ENCODE peak calls at places on chromosomes 3 and 15, in four cellular contexts. K, S, A and P are unnamed samples.

GRCh38 chr15:61755461-61755860 is 304.8 kb downstream of the VPS13C start:
- DNase-seq in K (no peak), S (no peak), A (no peak), P (no peak)

GRCh38 chr3:98733055-98733777 is 29.9 kb upstream of the ST3GAL6 start:
- DNase-seq in K (peak), S (no peak), A (no peak), P (peak)

GRCh38 chr3:61985020-61985419 is 388.3 kb downstream of the FEZF2 start:
- DNase-seq in K (peak), S (peak), A (peak), P (no peak)

GRCh38 chr15:89783111-89783860 is 7.2 kb downstream of the MESP2 start:
- DNase-seq in K (no peak), S (no peak), A (peak), P (no peak)

GRCh38 chr3:136120373-136121348 is 75.5 kb downstream of the MSL2 start:
- DNase-seq in K (no peak), S (no peak), A (peak), P (no peak)

GRCh38 chr15:89627256-89627970 is 27.9 kb downstream of the KIF7 start:
- DNase-seq in K (no peak), S (no peak), A (no peak), P (no peak)

GRCh38 chr3:101179637-101180036 is 140.7 kb downstream of the IMPG2 start:
- DNase-seq in K (no peak), S (peak), A (peak), P (no peak)

GRCh38 chr3:71245052-71245488 is 338.5 kb downstream of the FOXP1 start:
- DNase-seq in K (no peak), S (peak), A (peak), P (no peak)

GRCh38 chr3:146465713-146466465 is 3.5 kb downstream of the PLSCR2 start:
- DNase-seq in K (no peak), S (no peak), A (no peak), P (no peak)

GRCh38 chr3:150180349-150180748 is 209.7 kb upstream of the PFN2 start:
- DNase-seq in K (no peak), S (no peak), A (peak), P (no peak)

GRCh38 chr3:155325263-155325835 is 31.9 kb upstream of the STRIT1 start:
- DNase-seq in K (no peak), S (no peak), A (no peak), P (no peak)

GRCh38 chr3:126543457-126544090 is 15.2 kb downstream of the C3orf22 start:
- DNase-seq in K (no peak), S (no peak), A (no peak), P (peak)

GRCh38 chr3:186964629-186965028 is 34.3 kb downstream of the ST6GAL1 start:
- DNase-seq in K (no peak), S (no peak), A (no peak), P (no peak)

GRCh38 chr15:40511472-40512133 is 40.8 kb downstream of the CHST14 start:
- DNase-seq in K (peak), S (peak), A (peak), P (peak)

GRCh38 chr15:41474436-41474835 is 19.2 kb upstream of the ITPKA start:
- DNase-seq in K (no peak), S (no peak), A (no peak), P (no peak)

GRCh38 chr3:124636101-124636862 is 94.0 kb upstream of the UMPS start:
- DNase-seq in K (no peak), S (no peak), A (no peak), P (no peak)

GRCh38 chr15:75577401-75578205 is 1.5 kb downstream of the PTPN9 start:
- DNase-seq in K (peak), S (no peak), A (no peak), P (no peak)

DNA sequence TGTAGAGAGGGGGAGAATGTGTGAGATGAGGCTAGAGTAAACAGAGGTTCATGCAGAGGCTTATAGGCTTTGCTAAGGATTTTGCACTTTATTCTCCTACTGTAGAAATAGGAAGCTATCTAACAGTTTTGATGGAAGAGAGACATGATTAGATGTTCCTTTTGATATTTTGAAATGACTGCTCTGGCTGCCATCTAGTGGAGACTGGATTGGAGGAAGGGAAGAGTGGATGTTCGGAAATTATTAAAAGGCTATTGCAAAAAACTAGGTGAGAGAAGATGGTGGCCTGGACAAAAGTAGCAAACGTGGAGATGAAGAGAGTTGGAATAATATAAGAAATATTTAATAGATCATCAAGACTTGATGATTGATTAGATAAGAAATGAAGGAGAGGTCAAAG is 42.2 kb downstream of the SYN2 start:
- DNase-seq in K (no peak), S (peak), A (no peak), P (no peak)
- TF ChIP-seq CTCF in K (peak), S (peak), A (peak), P (peak)

GRCh38 chr3:65972765-65973164 is 66.0 kb downstream of the MAGI1 start:
- DNase-seq in K (no peak), S (no peak), A (no peak), P (no peak)
- TF ChIP-seq CTCF in K (no peak), S (no peak), A (no peak), P (no peak)

GRCh38 chr3:47163990-47164848 is at the start of gene SETD2:
- DNase-seq in K (peak), S (peak), A (peak), P (peak)
- TF ChIP-seq CTCF in K (peak), S (peak), A (peak), P (peak)

GRCh38 chr3:50350527-50351317 is at the start of the genes CYB561D2 and NPRL2:
- DNase-seq in K (peak), S (peak), A (peak), P (peak)

GRCh38 chr3:50345586-50345985 is at the start of gene ZMYND10:
- DNase-seq in K (peak), S (peak), A (peak), P (peak)

GRCh38 chr3:50345008-50345407 is 524 bp downstream of the ZMYND10 start:
- DNase-seq in K (no peak), S (no peak), A (no peak), P (no peak)

GRCh38 chr3:50350213-50350526 is 405 bp downstream of the NPRL2 start:
- DNase-seq in K (no peak), S (no peak), A (no peak), P (no peak)

GRCh38 chr3:50347187-50347813 is 1.8 kb upstream of the ZMYND10 start:
- DNase-seq in K (no peak), S (peak), A (peak), P (no peak)
- TF ChIP-seq CTCF in K (peak), S (peak), A (peak), P (peak)